ENCODE peak calls at places on chromosomes 2 and 18, in four cellular contexts. T is IMR-90, Z is neuronal stem cell, C is H9. M is an unnamed sample.

GRCh38 chr2:61357681-61358080 is 113.2 kb downstream of the USP34 start:
- DNase-seq in T (no peak), Z (no peak), C (no peak), M (no peak)

GRCh38 chr18:79439201-79440023 is 43.7 kb downstream of the NFATC1 start:
- DNase-seq in T (peak), Z (no peak), C (no peak), M (no peak)

GRCh38 chr2:121075006-121075545 is 209.9 kb downstream of the TFCP2L1 start:
- DNase-seq in T (peak), Z (peak), C (peak), M (peak)

GRCh38 chr2:196249860-196250259 is 78.5 kb upstream of the STK17B start:
- DNase-seq in T (peak), Z (no peak), C (no peak), M (no peak)

GRCh38 chr2:75224636-75225094 is 25.3 kb upstream of the TACR1 start:
- DNase-seq in T (peak), Z (no peak), C (no peak), M (no peak)

GRCh38 chr2:19474128-19474527 is 115.7 kb upstream of the OSR1 start:
- DNase-seq in T (peak), Z (no peak), C (no peak), M (no peak)

GRCh38 chr2:144479659-144480058 is 40.3 kb downstream of the ZEB2 start:
- DNase-seq in T (no peak), Z (no peak), C (peak), M (peak)

GRCh38 chr18:70181015-70181414 is 24.5 kb downstream of the RTTN start:
- DNase-seq in T (peak), Z (no peak), C (no peak), M (peak)

GRCh38 chr2:11652555-11652954 is 17.4 kb downstream of the NTSR2 start:
- DNase-seq in T (no peak), Z (no peak), C (no peak), M (no peak)

GRCh38 chr18:39806519-39806918 is 2148.5 kb upstream of the PIK3C3 start:
- DNase-seq in T (no peak), Z (no peak), C (no peak), M (peak)

GRCh38 chr18:33603434-33603833 is 25.4 kb downstream of the ASXL3 start:
- DNase-seq in T (no peak), Z (no peak), C (no peak), M (no peak)

GRCh38 chr2:233165895-233166661 is 85.4 kb upstream of the ATG16L1 start:
- DNase-seq in T (no peak), Z (no peak), C (no peak), M (no peak)

GRCh38 chr18:5463836-5464235 is 80.0 kb downstream of the EPB41L3 start:
- DNase-seq in T (no peak), Z (no peak), C (no peak), M (no peak)

GRCh38 chr18:31931163-31931885 is 11.6 kb downstream of the TRAPPC8 start:
- DNase-seq in T (peak), Z (no peak), C (no peak), M (peak)

GRCh38 chr2:55014962-55015939 is 35.0 kb downstream of the RTN4 start:
- DNase-seq in T (peak), Z (no peak), C (no peak), M (peak)

GRCh38 chr2:39583781-39584180 is 81.9 kb upstream of the TMEM178A start:
- DNase-seq in T (no peak), Z (no peak), C (no peak), M (no peak)

GRCh38 chr2:86238354-86238753 is 39.1 kb downstream of the MRPL35 start:
- DNase-seq in T (no peak), Z (no peak), C (no peak), M (no peak)

GRCh38 chr2:241865957-241866858 is 3.3 kb upstream of the RTP5 start:
- DNase-seq in T (peak), Z (peak), C (peak), M (peak)

GRCh38 chr2:158745067-158745865 is 49.9 kb upstream of the DAPL1 start:
- DNase-seq in T (peak), Z (peak), C (peak), M (peak)

GRCh38 chr2:136381722-136382633 is 264.0 kb upstream of the CXCR4 start:
- DNase-seq in T (no peak), Z (no peak), C (no peak), M (no peak)

GRCh38 chr2:144132357-144132756 is 387.6 kb downstream of the ZEB2 start:
- DNase-seq in T (peak), Z (no peak), C (no peak), M (no peak)

GRCh38 chr18:6614952-6615351 is 114.6 kb upstream of the ARHGAP28 start:
- DNase-seq in T (no peak), Z (no peak), C (no peak), M (no peak)

GRCh38 chr2:133755515-133756311 is 187.4 kb upstream of the NCKAP5 start:
- DNase-seq in T (peak), Z (peak), C (no peak), M (no peak)

GRCh38 chr2:33477473-33478468 is 1.3 kb downstream of the RASGRP3 start:
- DNase-seq in T (no peak), Z (no peak), C (no peak), M (peak)

GRCh38 chr18:2402084-2402483 is 169.2 kb downstream of the METTL4 start:
- DNase-seq in T (peak), Z (no peak), C (no peak), M (no peak)

GRCh38 chr2:162075689-162076132 is 1.7 kb upstream of the DPP4 start:
- DNase-seq in T (peak), Z (no peak), C (no peak), M (no peak)

GRCh38 chr2:137964859-137965459 is 686 bp downstream of the HNMT start:
- DNase-seq in T (no peak), Z (no peak), C (no peak), M (no peak)
- H4K8ac ChIP-seq in T (peak), Z (no peak), C (no peak), M (no peak)

GRCh38 chr2:109266511-109266910 is 137.5 kb downstream of the SH3RF3 start:
- DNase-seq in T (no peak), Z (no peak), C (no peak), M (no peak)
- H4K8ac ChIP-seq in T (no peak), Z (no peak), C (no peak), M (no peak)

GRCh38 chr2:46984642-46985476 is 69.3 kb upstream of the MCFD2 start:
- DNase-seq in T (peak), Z (no peak), C (no peak), M (peak)
- H4K8ac ChIP-seq in T (peak), Z (no peak), C (no peak), M (no peak)

DNA sequence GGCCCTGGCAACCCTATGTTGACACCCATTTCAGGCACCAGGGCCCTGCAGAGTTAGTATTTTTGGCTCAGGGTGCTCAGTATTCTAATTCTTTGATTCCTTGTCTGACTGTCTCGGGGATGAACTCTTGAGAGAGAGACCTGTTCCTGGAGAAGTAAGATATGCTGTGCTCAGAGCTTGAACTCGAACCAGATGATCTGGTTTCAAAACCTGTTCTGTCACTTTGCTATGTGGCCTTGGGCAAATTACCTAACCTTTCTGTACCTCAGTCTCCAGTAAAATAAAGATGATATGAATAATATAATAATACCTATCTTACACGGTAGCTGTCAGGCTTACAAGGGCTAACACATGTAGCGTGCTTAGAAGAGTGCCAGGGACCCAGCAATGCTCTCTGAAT is 294.2 kb downstream of the DYSF start:
- DNase-seq in T (no peak), Z (no peak), C (no peak), M (peak)
- H4K8ac ChIP-seq in T (no peak), Z (no peak), C (no peak), M (no peak)

GRCh38 chr2:160245614-160246156 is 45.6 kb upstream of the ITGB6 start:
- DNase-seq in T (no peak), Z (no peak), C (no peak), M (no peak)
- H4K8ac ChIP-seq in T (no peak), Z (no peak), C (no peak), M (no peak)

GRCh38 chr2:239927424-239927981 is 97.6 kb downstream of the NDUFA10 start:
- DNase-seq in T (peak), Z (no peak), C (peak), M (peak)

GRCh38 chr2:239926587-239927234 is 98.4 kb downstream of the NDUFA10 start:
- DNase-seq in T (peak), Z (no peak), C (no peak), M (no peak)

GRCh38 chr2:239929504-239929903 is 95.6 kb downstream of the NDUFA10 start:
- DNase-seq in T (no peak), Z (no peak), C (peak), M (no peak)

GRCh38 chr2:239930378-239930777 is 94.8 kb downstream of the NDUFA10 start:
- DNase-seq in T (no peak), Z (no peak), C (peak), M (no peak)

GRCh38 chr2:239928457-239929350 is 96.4 kb downstream of the NDUFA10 start:
- DNase-seq in T (no peak), Z (no peak), C (peak), M (peak)
- H4K8ac ChIP-seq in T (no peak), Z (no peak), C (no peak), M (no peak)